ENCODE peak calls at places on chromosome 16, in seven cellular contexts. C is activated T-cell treated with anti-CD3 and anti-CD28 coated beads, Interleukin-2, amount 50 U/mL, for 72 hours; T is kidney epithelial cell; N is iris pigment epithelial cell; R is RCC 7860; K is DMS 273 treated with DMSO at 0.1 percent for 48 hours; H is fibroblast of gingiva. I is an unnamed sample.

GRCh38 chr16:12010388-12011251 is 34.1 kb downstream of the SNX29 start:
- DNase-seq in C (no peak), T (no peak), N (no peak), R (no peak), K (no peak), H (peak), I (no peak)

GRCh38 chr16:492211-492875 is 35.2 kb upstream of the CAPN15 start:
- DNase-seq in C (no peak), T (no peak), N (no peak), R (no peak), K (no peak), H (no peak), I (no peak)

GRCh38 chr16:28835864-28836760 is 10.0 kb downstream of the TUFM start:
- DNase-seq in C (no peak), T (no peak), N (no peak), R (no peak), K (no peak), H (no peak), I (no peak)

GRCh38 chr16:48911700-48912099 is 301.7 kb upstream of the N4BP1 start:
- DNase-seq in C (no peak), T (no peak), N (no peak), R (no peak), K (no peak), H (no peak), I (no peak)

GRCh38 chr16:82042144-82042543 is 7.1 kb downstream of the HSD17B2 start:
- DNase-seq in C (no peak), T (no peak), N (no peak), R (no peak), K (no peak), H (no peak), I (no peak)

GRCh38 chr16:89090182-89090630 is 3.4 kb upstream of the ACSF3 start:
- DNase-seq in C (no peak), T (no peak), N (no peak), R (no peak), K (no peak), H (no peak), I (no peak)

GRCh38 chr16:70378869-70379493 is 32.3 kb downstream of the DDX19A start:
- DNase-seq in C (no peak), T (no peak), N (no peak), R (no peak), K (no peak), H (no peak), I (no peak)

GRCh38 chr16:83441523-83441922 is 366.3 kb upstream of the HSBP1 start:
- DNase-seq in C (no peak), T (no peak), N (peak), R (peak), K (no peak), H (no peak), I (no peak)

GRCh38 chr16:11384956-11385586 is 39.8 kb downstream of the RMI2 start:
- DNase-seq in C (no peak), T (no peak), N (no peak), R (no peak), K (no peak), H (no peak), I (no peak)

GRCh38 chr16:9261376-9261775 is 169.9 kb downstream of the HAPSTR1 start:
- DNase-seq in C (no peak), T (no peak), N (no peak), R (no peak), K (no peak), H (no peak), I (no peak)

GRCh38 chr16:16042076-16042475 is 92.7 kb downstream of the ABCC1 start:
- DNase-seq in C (no peak), T (no peak), N (peak), R (no peak), K (peak), H (peak), I (no peak)

GRCh38 chr16:85201566-85201965 is 89.3 kb upstream of the CIBAR2 start:
- DNase-seq in C (no peak), T (no peak), N (no peak), R (no peak), K (no peak), H (no peak), I (no peak)

GRCh38 chr16:2790631-2791030 is 3.3 kb upstream of the PRSS33 start:
- DNase-seq in C (no peak), T (no peak), N (no peak), R (no peak), K (no peak), H (no peak), I (no peak)

GRCh38 chr16:10485698-10486382 is 94.6 kb downstream of the EMP2 start:
- DNase-seq in C (no peak), T (no peak), N (no peak), R (no peak), K (no peak), H (no peak), I (no peak)

GRCh38 chr16:4729876-4730275 is 4.2 kb downstream of the ANKS3 start:
- DNase-seq in C (no peak), T (no peak), N (no peak), R (no peak), K (no peak), H (no peak), I (no peak)

GRCh38 chr16:78240459-78241222 is 141.2 kb downstream of the WWOX start:
- DNase-seq in C (no peak), T (no peak), N (no peak), R (no peak), K (no peak), H (no peak), I (peak)

GRCh38 chr16:67186550-67186950 is 2.8 kb upstream of the MATCAP1 start:
- DNase-seq in C (no peak), T (no peak), N (no peak), R (peak), K (no peak), H (no peak), I (no peak)

GRCh38 chr16:30949655-30950515 is 1.0 kb downstream of the ORAI3 start:
- DNase-seq in C (peak), T (peak), N (peak), R (peak), K (peak), H (peak), I (peak)

GRCh38 chr16:61024180-61024900 is 1011.9 kb downstream of the CDH8 start:
- DNase-seq in C (no peak), T (no peak), N (no peak), R (no peak), K (no peak), H (no peak), I (no peak)

GRCh38 chr16:66935319-66936011 is at the start of gene CES2:
- DNase-seq in C (no peak), T (no peak), N (peak), R (peak), K (no peak), H (peak), I (peak)

GRCh38 chr16:15041260-15042011 is 14.4 kb downstream of the NTAN1 start:
- DNase-seq in C (no peak), T (no peak), N (peak), R (no peak), K (peak), H (peak), I (no peak)

GRCh38 chr16:9119795-9120194 is 28.4 kb downstream of the HAPSTR1 start:
- DNase-seq in C (no peak), T (no peak), N (peak), R (no peak), K (no peak), H (peak), I (no peak)

GRCh38 chr16:48081656-48082055 is 74.1 kb downstream of the ABCC12 start:
- DNase-seq in C (no peak), T (peak), N (peak), R (peak), K (no peak), H (peak), I (peak)

GRCh38 chr16:81526935-81527334 is 82.3 kb downstream of the CMIP start:
- DNase-seq in C (no peak), T (no peak), N (peak), R (no peak), K (no peak), H (no peak), I (peak)

GRCh38 chr16:52553322-52553721 is 6.4 kb upstream of the TOX3 start:
- DNase-seq in C (no peak), T (no peak), N (no peak), R (no peak), K (no peak), H (no peak), I (no peak)

GRCh38 chr16:58464916-58465731 is 34.8 kb upstream of the NDRG4 start:
- DNase-seq in C (no peak), T (no peak), N (no peak), R (no peak), K (no peak), H (no peak), I (no peak)

GRCh38 chr16:67641779-67642708 is 2.9 kb upstream of the CARMIL2 start:
- DNase-seq in C (no peak), T (no peak), N (no peak), R (no peak), K (no peak), H (peak), I (peak)

GRCh38 chr16:19330801-19331484 is 45.4 kb downstream of the CLEC19A start:
- DNase-seq in C (no peak), T (no peak), N (peak), R (peak), K (no peak), H (peak), I (no peak)

GRCh38 chr16:87216148-87216823 is 100.9 kb downstream of the C16orf95 start:
- DNase-seq in C (no peak), T (no peak), N (no peak), R (no peak), K (no peak), H (no peak), I (no peak)

GRCh38 chr16:78660795-78661194 is 561.3 kb downstream of the WWOX start:
- DNase-seq in C (no peak), T (no peak), N (no peak), R (no peak), K (no peak), H (no peak), I (no peak)

GRCh38 chr16:83956336-83957289 is 3.6 kb downstream of the OSGIN1 start:
- DNase-seq in C (peak), T (no peak), N (peak), R (peak), K (peak), H (peak), I (no peak)

GRCh38 chr16:53429221-53429943 is 4.9 kb upstream of the RBL2 start:
- DNase-seq in C (no peak), T (no peak), N (peak), R (no peak), K (peak), H (peak), I (no peak)

GRCh38 chr16:75593825-75594820 is 27.9 kb downstream of the GABARAPL2 start:
- DNase-seq in C (peak), T (no peak), N (peak), R (no peak), K (peak), H (peak), I (no peak)

GRCh38 chr16:49556252-49557069 is 182.9 kb downstream of the C16orf78 start:
- DNase-seq in C (no peak), T (no peak), N (peak), R (no peak), K (peak), H (peak), I (no peak)

GRCh38 chr16:30731411-30731810 is 16.8 kb upstream of the PHKG2 start:
- DNase-seq in C (no peak), T (no peak), N (peak), R (no peak), K (no peak), H (no peak), I (no peak)

GRCh38 chr16:72736074-72736473 is 311.9 kb downstream of the ZFHX3 start:
- DNase-seq in C (no peak), T (no peak), N (no peak), R (no peak), K (no peak), H (no peak), I (no peak)

GRCh38 chr16:3028716-3029319 is 5.0 kb downstream of the THOC6 start:
- DNase-seq in C (no peak), T (no peak), N (no peak), R (no peak), K (no peak), H (no peak), I (no peak)

GRCh38 chr16:80948886-80949502 is 57.7 kb downstream of the CMC2 start:
- DNase-seq in C (peak), T (no peak), N (peak), R (no peak), K (no peak), H (peak), I (no peak)

GRCh38 chr16:522320-523096 is 5.0 kb upstream of the CAPN15 start:
- DNase-seq in C (no peak), T (no peak), N (no peak), R (no peak), K (no peak), H (no peak), I (no peak)